ENCODE peak calls at places on chromosomes 1 and 21, in five cellular contexts. One of them, this sample, is unnamed.

GRCh38 chr21:43359081-43359822 is 67.7 kb downstream of the SIK1 start:
- DNase-seq in GM06990: no peak
- DNase-seq in sigmoid colon: no peak
- DNase-seq in heart left ventricle: no peak
- DNase-seq in BJ: no peak
- DNase-seq in this sample: no peak

GRCh38 chr1:14704846-14705245 is 106.4 kb downstream of the KAZN start:
- DNase-seq in heart left ventricle: no peak
- DNase-seq in sigmoid colon: no peak
- DNase-seq in BJ: no peak
- DNase-seq in GM06990: peak; percentile 47
- DNase-seq in this sample: no peak

GRCh38 chr1:234769284-234769998 is 159.5 kb upstream of the IRF2BP2 start:
- DNase-seq in BJ: no peak
- DNase-seq in heart left ventricle: no peak
- DNase-seq in GM06990: no peak
- DNase-seq in sigmoid colon: no peak
- DNase-seq in this sample: no peak

GRCh38 chr1:7476402-7476801 is 294.7 kb upstream of the VAMP3 start:
- DNase-seq in GM06990: no peak
- DNase-seq in heart left ventricle: no peak
- DNase-seq in BJ: no peak
- DNase-seq in sigmoid colon: no peak
- DNase-seq in this sample: no peak

GRCh38 chr1:24311731-24312130 is 7.4 kb upstream of the GRHL3 start:
- DNase-seq in GM06990: no peak
- DNase-seq in BJ: no peak
- DNase-seq in sigmoid colon: no peak
- DNase-seq in heart left ventricle: no peak
- DNase-seq in this sample: no peak

GRCh38 chr1:1599919-1600860 is at the start of gene FNDC10:
- DNase-seq in heart left ventricle: no peak
- DNase-seq in GM06990: no peak
- DNase-seq in sigmoid colon: no peak
- DNase-seq in BJ: no peak
- DNase-seq in this sample: no peak

GRCh38 chr1:27545876-27546275 is 55.9 kb upstream of the WASF2 start:
- DNase-seq in GM06990: no peak
- DNase-seq in BJ: no peak
- DNase-seq in heart left ventricle: peak; percentile 26
- DNase-seq in sigmoid colon: no peak
- DNase-seq in this sample: no peak

GRCh38 chr1:151715726-151716404 is 738 bp downstream of the CELF3 start:
- DNase-seq in GM06990: no peak
- DNase-seq in BJ: no peak
- DNase-seq in sigmoid colon: no peak
- DNase-seq in heart left ventricle: no peak
- DNase-seq in this sample: no peak

GRCh38 chr1:26321315-26322041 is 3.7 kb downstream of the CD52 start:
- DNase-seq in sigmoid colon: peak; percentile 96
- DNase-seq in GM06990: peak; percentile 74
- DNase-seq in BJ: peak; percentile 21
- DNase-seq in heart left ventricle: peak; percentile 94
- DNase-seq in this sample: peak; percentile 43

GRCh38 chr1:23837905-23838304 is 12.7 kb upstream of the HMGCL start:
- DNase-seq in GM06990: peak; percentile 9
- DNase-seq in heart left ventricle: peak; percentile 20
- DNase-seq in sigmoid colon: no peak
- DNase-seq in BJ: no peak
- DNase-seq in this sample: no peak

GRCh38 chr1:169250022-169250421 is 117.6 kb downstream of the NME7 start:
- DNase-seq in heart left ventricle: no peak
- DNase-seq in sigmoid colon: no peak
- DNase-seq in BJ: no peak
- DNase-seq in GM06990: no peak
- DNase-seq in this sample: no peak

GRCh38 chr21:20996421-20997307 is 1.5 kb upstream of the NCAM2 start:
- DNase-seq in BJ: no peak
- DNase-seq in GM06990: no peak
- DNase-seq in heart left ventricle: no peak
- DNase-seq in sigmoid colon: no peak
- DNase-seq in this sample: no peak

GRCh38 chr1:234750922-234751595 is 141.1 kb upstream of the IRF2BP2 start:
- DNase-seq in sigmoid colon: no peak
- DNase-seq in GM06990: no peak
- DNase-seq in BJ: no peak
- DNase-seq in heart left ventricle: no peak
- DNase-seq in this sample: no peak

GRCh38 chr1:192579319-192579738 is 3.8 kb downstream of the RGS1 start:
- DNase-seq in BJ: no peak
- DNase-seq in heart left ventricle: no peak
- DNase-seq in sigmoid colon: no peak
- DNase-seq in GM06990: no peak
- DNase-seq in this sample: no peak

GRCh38 chr21:25910809-25911208 is 176.0 kb downstream of the GABPA start:
- DNase-seq in BJ: no peak
- DNase-seq in sigmoid colon: no peak
- DNase-seq in heart left ventricle: no peak
- DNase-seq in GM06990: no peak
- DNase-seq in this sample: no peak

GRCh38 chr1:121459235-121459634 is 274.5 kb downstream of the SRGAP2C start:
- DNase-seq in sigmoid colon: no peak
- DNase-seq in heart left ventricle: no peak
- DNase-seq in BJ: no peak
- DNase-seq in GM06990: no peak
- DNase-seq in this sample: no peak

GRCh38 chr1:9606948-9607347 is 18.2 kb downstream of the TMEM201 start:
- DNase-seq in GM06990: no peak
- DNase-seq in BJ: no peak
- DNase-seq in sigmoid colon: no peak
- DNase-seq in heart left ventricle: peak; percentile 64
- DNase-seq in this sample: no peak

GRCh38 chr1:94884101-94884875 is 42.6 kb downstream of the CNN3 start:
- DNase-seq in heart left ventricle: no peak
- DNase-seq in sigmoid colon: no peak
- DNase-seq in GM06990: no peak
- DNase-seq in BJ: no peak
- DNase-seq in this sample: no peak

DNA sequence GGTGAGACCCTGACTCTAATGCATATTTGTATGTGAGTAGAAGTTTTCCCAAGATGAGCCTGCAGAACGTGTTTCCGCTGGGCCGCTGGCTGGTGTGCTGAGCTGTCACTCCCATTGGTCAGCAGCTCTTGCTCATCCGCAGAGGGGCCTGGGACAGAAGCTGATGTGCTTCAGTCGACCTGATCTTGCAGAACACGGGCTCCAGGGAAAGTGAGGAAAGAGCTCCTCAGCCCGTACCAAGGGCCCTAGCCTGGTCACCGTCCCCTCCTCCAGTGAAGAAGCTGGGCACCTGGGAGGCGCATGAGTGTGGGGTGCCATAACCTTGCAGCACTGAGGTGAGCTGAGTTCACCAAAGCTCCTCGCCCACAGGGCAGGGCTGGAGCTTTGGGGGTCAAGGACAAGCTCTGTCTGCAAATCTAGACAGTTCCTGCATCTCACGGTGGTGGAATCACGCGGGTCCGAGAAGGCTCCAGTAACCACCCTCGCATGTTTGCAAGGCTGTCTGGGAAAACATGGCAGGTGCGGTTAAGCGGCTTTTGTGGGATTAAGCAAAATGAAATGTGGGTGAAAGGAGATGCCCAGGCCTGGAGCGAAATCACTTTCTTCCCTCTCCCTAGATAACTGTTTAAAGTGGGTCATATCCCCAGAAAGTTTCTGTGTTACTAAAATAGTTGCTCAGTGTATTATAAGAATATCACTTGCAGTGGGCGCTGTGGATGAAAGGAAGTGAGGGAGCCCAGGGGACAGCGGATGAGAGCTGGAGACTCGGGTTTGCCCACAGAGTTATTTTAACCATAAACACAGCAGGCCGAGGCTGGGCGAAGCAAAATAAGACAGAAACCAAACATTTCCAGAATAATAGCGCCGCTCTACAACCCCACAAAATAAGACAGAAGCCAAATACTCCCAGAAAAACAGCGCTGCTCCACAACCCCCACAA is 33.1 kb upstream of the LRRC3 start:
- DNase-seq in heart left ventricle: no peak
- DNase-seq in GM06990: no peak
- DNase-seq in sigmoid colon: peak; percentile 26
- DNase-seq in BJ: no peak
- DNase-seq in this sample: no peak
- TF ChIP-seq CTCF in heart left ventricle: no peak
- TF ChIP-seq CTCF in GM06990: no peak
- TF ChIP-seq CTCF in sigmoid colon: no peak
- TF ChIP-seq CTCF in BJ: no peak
- TF ChIP-seq CTCF in this sample: no peak

GRCh38 chr1:17883136-17883535 is 128.0 kb downstream of the ACTL8 start:
- DNase-seq in sigmoid colon: no peak
- DNase-seq in heart left ventricle: no peak
- DNase-seq in BJ: no peak
- DNase-seq in GM06990: no peak
- DNase-seq in this sample: no peak
- H3K4me3 ChIP-seq in sigmoid colon: no peak overlapping the region
- H3K4me3 ChIP-seq in heart left ventricle: no peak overlapping the region
- H3K4me3 ChIP-seq in BJ: no peak overlapping the region
- H3K4me3 ChIP-seq in GM06990: no peak overlapping the region
- H3K4me3 ChIP-seq in this sample: no peak overlapping the region

DNA sequence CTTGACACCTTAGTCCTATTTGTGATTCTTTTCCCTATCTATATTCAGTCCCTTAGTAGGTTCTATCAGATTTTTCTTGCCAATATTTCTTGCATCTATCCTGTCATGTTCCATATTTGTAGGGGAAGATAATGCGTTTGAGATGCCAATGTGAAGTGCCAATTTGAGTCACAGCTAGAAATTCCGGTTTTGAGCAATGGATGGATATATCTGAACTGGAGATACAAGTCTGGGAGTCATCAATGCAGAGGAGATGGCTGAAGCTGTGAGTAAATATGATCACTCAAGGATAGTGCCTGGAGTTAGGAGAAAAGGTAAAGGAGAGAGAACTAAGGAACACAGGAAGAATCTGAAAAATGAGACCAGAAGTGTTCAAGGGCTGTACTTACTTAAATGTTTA is 93.8 kb downstream of the COQ8A start:
- DNase-seq in sigmoid colon: no peak
- DNase-seq in heart left ventricle: no peak
- DNase-seq in GM06990: no peak
- DNase-seq in BJ: no peak
- DNase-seq in this sample: no peak
- TF ChIP-seq CTCF in sigmoid colon: no peak
- TF ChIP-seq CTCF in heart left ventricle: no peak
- TF ChIP-seq CTCF in GM06990: no peak
- TF ChIP-seq CTCF in BJ: no peak
- TF ChIP-seq CTCF in this sample: no peak

DNA sequence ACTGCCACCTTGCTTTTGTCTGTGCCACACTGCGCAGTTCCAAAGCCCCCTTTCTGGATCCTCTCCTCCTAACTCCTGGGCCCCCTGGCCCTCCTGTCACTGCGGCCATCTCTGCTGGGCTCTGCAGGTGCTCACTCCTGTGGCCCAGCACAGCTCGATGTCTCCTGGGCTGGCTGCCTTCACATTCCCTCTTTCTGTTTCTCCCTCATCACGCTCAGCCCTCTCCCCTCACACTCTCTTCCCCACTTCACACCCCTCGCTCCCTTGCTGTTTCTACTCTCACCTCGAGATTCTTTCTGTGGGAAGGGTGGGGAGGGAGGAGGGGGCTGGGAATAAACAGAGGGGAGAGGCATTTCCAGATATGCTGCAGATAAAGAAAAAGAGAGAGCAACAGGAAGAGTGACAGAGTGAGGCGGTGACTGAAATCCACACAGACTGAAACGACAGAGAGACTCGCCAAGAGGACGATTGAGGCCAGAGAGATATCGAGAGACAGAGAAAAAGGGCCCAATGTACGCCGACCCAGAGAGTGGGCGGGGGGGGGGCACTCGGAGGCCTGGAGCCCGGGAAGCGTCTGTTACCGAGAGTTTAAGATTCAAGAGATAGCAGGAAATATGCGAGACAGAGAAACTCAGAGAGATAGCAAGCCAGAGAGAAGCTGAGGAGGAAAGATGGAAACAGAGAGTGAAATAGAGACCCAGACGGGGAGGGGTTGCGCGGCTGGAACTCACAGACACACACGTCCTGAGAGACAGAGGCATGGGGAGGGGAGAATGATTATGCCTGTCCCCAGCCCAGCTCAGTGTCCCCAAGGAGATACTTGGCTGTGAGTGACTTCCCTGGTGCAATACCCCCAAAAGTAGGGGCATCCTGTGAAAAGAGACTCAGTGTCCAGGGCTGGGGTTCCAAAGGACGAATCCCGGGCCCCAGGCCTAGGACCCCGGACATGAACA is 666 bp downstream of the CSF3R start:
- DNase-seq in heart left ventricle: no peak
- DNase-seq in BJ: no peak
- DNase-seq in sigmoid colon: peak; percentile 37
- DNase-seq in GM06990: no peak
- DNase-seq in this sample: no peak
- H3K4me3 ChIP-seq in heart left ventricle: no peak overlapping the region
- H3K4me3 ChIP-seq in BJ: no peak overlapping the region
- H3K4me3 ChIP-seq in sigmoid colon: peak overlapping the region; percentile 15
- H3K4me3 ChIP-seq in GM06990: no peak overlapping the region
- H3K4me3 ChIP-seq in this sample: no peak overlapping the region

DNA sequence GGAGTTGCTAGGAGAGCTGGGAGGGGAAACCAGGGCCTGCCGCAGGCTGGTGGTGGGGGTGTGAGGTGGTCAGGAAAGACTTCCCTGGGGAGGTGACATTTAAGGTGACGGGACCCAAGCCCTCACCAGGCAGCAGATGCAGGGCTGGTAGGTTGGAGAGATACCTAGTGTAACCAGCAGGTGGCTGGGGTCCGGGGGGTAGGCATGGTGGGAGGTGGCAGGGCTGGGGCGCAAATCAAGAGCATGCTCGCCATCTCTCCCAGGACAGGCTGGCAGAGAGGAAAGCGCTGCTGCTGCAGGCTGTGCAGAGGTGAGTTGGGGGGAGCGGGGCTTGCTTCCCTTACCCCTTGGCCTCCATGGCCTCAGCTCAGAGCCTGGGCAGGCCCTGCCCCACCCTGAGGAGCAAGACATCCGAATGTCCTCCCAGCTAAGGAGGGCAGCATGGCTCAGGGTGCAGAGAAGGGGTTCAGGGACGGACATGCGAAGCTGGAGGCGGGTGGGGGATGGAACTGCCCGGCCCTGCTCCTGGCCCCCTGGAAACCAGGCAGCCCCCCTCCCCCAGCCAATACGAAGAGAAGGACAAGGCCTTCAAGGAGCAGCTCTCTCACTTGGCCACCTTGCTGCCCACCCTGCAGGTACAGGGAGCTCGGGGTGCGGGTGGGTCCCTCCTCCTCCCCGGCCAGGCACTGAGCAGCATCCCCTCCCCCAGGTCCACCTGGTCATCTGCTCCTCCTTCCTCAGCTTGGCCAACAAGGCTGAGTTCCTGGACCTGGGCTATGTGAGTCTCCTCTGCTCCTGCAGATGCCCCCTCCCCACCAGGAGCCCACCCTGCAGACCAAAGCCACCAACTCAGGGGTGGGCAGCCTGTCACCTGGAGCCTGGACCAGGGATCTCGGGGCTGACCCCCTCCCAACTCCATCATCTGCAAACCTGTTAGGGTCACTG is 4.0 kb downstream of the RNF207 start:
- DNase-seq in heart left ventricle: no peak
- DNase-seq in sigmoid colon: no peak
- DNase-seq in GM06990: no peak
- DNase-seq in BJ: no peak
- DNase-seq in this sample: no peak
- TF ChIP-seq CTCF in heart left ventricle: no peak
- TF ChIP-seq CTCF in sigmoid colon: no peak
- TF ChIP-seq CTCF in GM06990: peak; percentile 31
- TF ChIP-seq CTCF in BJ: peak; percentile 29
- TF ChIP-seq CTCF in this sample: peak; percentile 18

This sample was measured in AG09309.